ENCODE peak calls at places on chromosomes 11 and 22, in five cellular contexts. One of them, this sample, is unnamed.

GRCh38 chr22:44391481-44392445 is 79.0 kb upstream of the SHISAL1 start:
- DNase-seq in NCI-H748 treated with DMSO at 0.1 percent for 48 hours: no peak
- DNase-seq in iPS-NIHi11: peak
- DNase-seq in GM20000: no peak
- DNase-seq in posterior cingulate gyrus: no peak
- DNase-seq in this sample: no peak

GRCh38 chr11:70271635-70271953 is 1.1 kb downstream of the PPFIA1 start:
- DNase-seq in iPS-NIHi11: no peak
- DNase-seq in NCI-H748 treated with DMSO at 0.1 percent for 48 hours: no peak
- DNase-seq in posterior cingulate gyrus: no peak
- DNase-seq in GM20000: no peak
- DNase-seq in this sample: no peak

GRCh38 chr11:72391638-72392423 is 42.5 kb downstream of the CLPB start:
- DNase-seq in NCI-H748 treated with DMSO at 0.1 percent for 48 hours: no peak
- DNase-seq in iPS-NIHi11: no peak
- DNase-seq in GM20000: peak
- DNase-seq in posterior cingulate gyrus: no peak
- DNase-seq in this sample: no peak

GRCh38 chr11:93490996-93491618 is 52.1 kb downstream of the SMCO4 start:
- DNase-seq in NCI-H748 treated with DMSO at 0.1 percent for 48 hours: no peak
- DNase-seq in posterior cingulate gyrus: no peak
- DNase-seq in GM20000: no peak
- DNase-seq in iPS-NIHi11: peak
- DNase-seq in this sample: no peak

GRCh38 chr11:27139742-27140141 is 99.1 kb downstream of the BBOX1 start:
- DNase-seq in NCI-H748 treated with DMSO at 0.1 percent for 48 hours: no peak
- DNase-seq in GM20000: no peak
- DNase-seq in posterior cingulate gyrus: no peak
- DNase-seq in iPS-NIHi11: no peak
- DNase-seq in this sample: no peak

GRCh38 chr11:45934580-45935318 is 12.3 kb downstream of the LARGE2 start:
- DNase-seq in posterior cingulate gyrus: no peak
- DNase-seq in GM20000: no peak
- DNase-seq in NCI-H748 treated with DMSO at 0.1 percent for 48 hours: no peak
- DNase-seq in iPS-NIHi11: no peak
- DNase-seq in this sample: no peak

GRCh38 chr11:86143429-86144030 is 74.6 kb upstream of the PICALM start:
- DNase-seq in iPS-NIHi11: no peak
- DNase-seq in posterior cingulate gyrus: no peak
- DNase-seq in NCI-H748 treated with DMSO at 0.1 percent for 48 hours: no peak
- DNase-seq in GM20000: no peak
- DNase-seq in this sample: no peak

GRCh38 chr11:126585388-126586302 is 230.2 kb downstream of the ST3GAL4 start:
- DNase-seq in NCI-H748 treated with DMSO at 0.1 percent for 48 hours: peak
- DNase-seq in iPS-NIHi11: peak
- DNase-seq in posterior cingulate gyrus: no peak
- DNase-seq in GM20000: no peak
- DNase-seq in this sample: peak

GRCh38 chr22:50436134-50436830 is 38.6 kb downstream of the SBF1 start:
- DNase-seq in posterior cingulate gyrus: no peak
- DNase-seq in NCI-H748 treated with DMSO at 0.1 percent for 48 hours: no peak
- DNase-seq in GM20000: no peak
- DNase-seq in iPS-NIHi11: no peak
- DNase-seq in this sample: no peak

GRCh38 chr11:93017821-93018690 is 48.6 kb downstream of the MTNR1B start:
- DNase-seq in iPS-NIHi11: no peak
- DNase-seq in posterior cingulate gyrus: no peak
- DNase-seq in NCI-H748 treated with DMSO at 0.1 percent for 48 hours: no peak
- DNase-seq in GM20000: no peak
- DNase-seq in this sample: peak

GRCh38 chr11:83249972-83250593 is 36.1 kb downstream of the CCDC90B start:
- DNase-seq in iPS-NIHi11: peak
- DNase-seq in GM20000: peak
- DNase-seq in NCI-H748 treated with DMSO at 0.1 percent for 48 hours: peak
- DNase-seq in posterior cingulate gyrus: no peak
- DNase-seq in this sample: no peak

GRCh38 chr11:115340874-115341273 is 163.3 kb downstream of the CADM1 start:
- DNase-seq in GM20000: no peak
- DNase-seq in NCI-H748 treated with DMSO at 0.1 percent for 48 hours: no peak
- DNase-seq in iPS-NIHi11: no peak
- DNase-seq in posterior cingulate gyrus: no peak
- DNase-seq in this sample: no peak

GRCh38 chr11:9568854-9569587 is 4.4 kb upstream of the WEE1 start:
- DNase-seq in posterior cingulate gyrus: no peak
- DNase-seq in NCI-H748 treated with DMSO at 0.1 percent for 48 hours: peak
- DNase-seq in GM20000: peak
- DNase-seq in iPS-NIHi11: peak
- DNase-seq in this sample: no peak

GRCh38 chr11:102196816-102197215 is 86.6 kb downstream of the YAP1 start:
- DNase-seq in GM20000: no peak
- DNase-seq in NCI-H748 treated with DMSO at 0.1 percent for 48 hours: no peak
- DNase-seq in iPS-NIHi11: no peak
- DNase-seq in posterior cingulate gyrus: no peak
- DNase-seq in this sample: no peak

GRCh38 chr22:46561435-46561905 is 24.1 kb upstream of the CELSR1 start:
- DNase-seq in posterior cingulate gyrus: no peak
- DNase-seq in NCI-H748 treated with DMSO at 0.1 percent for 48 hours: no peak
- DNase-seq in GM20000: peak
- DNase-seq in iPS-NIHi11: peak
- DNase-seq in this sample: no peak

GRCh38 chr22:30822216-30823014 is 127.7 kb downstream of the OSBP2 start:
- DNase-seq in iPS-NIHi11: peak
- DNase-seq in GM20000: no peak
- DNase-seq in posterior cingulate gyrus: peak
- DNase-seq in NCI-H748 treated with DMSO at 0.1 percent for 48 hours: no peak
- DNase-seq in this sample: no peak

GRCh38 chr22:23829845-23830372 is 8.9 kb downstream of the DERL3 start:
- DNase-seq in posterior cingulate gyrus: no peak
- DNase-seq in iPS-NIHi11: no peak
- DNase-seq in GM20000: no peak
- DNase-seq in NCI-H748 treated with DMSO at 0.1 percent for 48 hours: no peak
- DNase-seq in this sample: no peak

GRCh38 chr11:19595840-19596751 is 116.5 kb upstream of the NAV2 start:
- DNase-seq in NCI-H748 treated with DMSO at 0.1 percent for 48 hours: no peak
- DNase-seq in GM20000: no peak
- DNase-seq in iPS-NIHi11: no peak
- DNase-seq in posterior cingulate gyrus: peak
- DNase-seq in this sample: peak

GRCh38 chr11:406796-407650 is 7.8 kb downstream of the SIGIRR start:
- DNase-seq in NCI-H748 treated with DMSO at 0.1 percent for 48 hours: no peak
- DNase-seq in iPS-NIHi11: peak
- DNase-seq in GM20000: peak
- DNase-seq in posterior cingulate gyrus: peak
- DNase-seq in this sample: peak

GRCh38 chr11:72321381-72321996 is 77.5 kb upstream of the PHOX2A start:
- DNase-seq in iPS-NIHi11: no peak
- DNase-seq in NCI-H748 treated with DMSO at 0.1 percent for 48 hours: no peak
- DNase-seq in posterior cingulate gyrus: no peak
- DNase-seq in GM20000: no peak
- DNase-seq in this sample: no peak

GRCh38 chr11:36110698-36111410 is 167.0 kb downstream of the LDLRAD3 start:
- DNase-seq in iPS-NIHi11: no peak
- DNase-seq in posterior cingulate gyrus: no peak
- DNase-seq in NCI-H748 treated with DMSO at 0.1 percent for 48 hours: no peak
- DNase-seq in GM20000: no peak
- DNase-seq in this sample: no peak

GRCh38 chr22:43376765-43377485 is 33.8 kb upstream of the SCUBE1 start:
- DNase-seq in posterior cingulate gyrus: no peak
- DNase-seq in NCI-H748 treated with DMSO at 0.1 percent for 48 hours: no peak
- DNase-seq in GM20000: no peak
- DNase-seq in iPS-NIHi11: no peak
- DNase-seq in this sample: no peak

GRCh38 chr11:61482513-61482912 is 26.0 kb upstream of the LRRC10B start:
- DNase-seq in GM20000: peak
- DNase-seq in posterior cingulate gyrus: no peak
- DNase-seq in NCI-H748 treated with DMSO at 0.1 percent for 48 hours: no peak
- DNase-seq in iPS-NIHi11: peak
- DNase-seq in this sample: no peak

GRCh38 chr11:118791961-118792578 is 1.1 kb upstream of the DDX6 start:
- DNase-seq in posterior cingulate gyrus: peak
- DNase-seq in GM20000: peak
- DNase-seq in iPS-NIHi11: peak
- DNase-seq in NCI-H748 treated with DMSO at 0.1 percent for 48 hours: no peak
- DNase-seq in this sample: no peak

GRCh38 chr11:126083829-126084607 is 21.4 kb upstream of the CDON start:
- DNase-seq in iPS-NIHi11: no peak
- DNase-seq in NCI-H748 treated with DMSO at 0.1 percent for 48 hours: no peak
- DNase-seq in GM20000: no peak
- DNase-seq in posterior cingulate gyrus: no peak
- DNase-seq in this sample: no peak

GRCh38 chr22:46355369-46355995 is 20.0 kb downstream of the TRMU start:
- DNase-seq in iPS-NIHi11: peak
- DNase-seq in GM20000: peak
- DNase-seq in posterior cingulate gyrus: peak
- DNase-seq in NCI-H748 treated with DMSO at 0.1 percent for 48 hours: no peak
- DNase-seq in this sample: peak

GRCh38 chr11:93236741-93237675 is 39.2 kb upstream of the SLC36A4 start:
- DNase-seq in posterior cingulate gyrus: no peak
- DNase-seq in iPS-NIHi11: peak
- DNase-seq in NCI-H748 treated with DMSO at 0.1 percent for 48 hours: no peak
- DNase-seq in GM20000: no peak
- DNase-seq in this sample: peak

GRCh38 chr22:27474711-27475547 is 326.6 kb downstream of the MN1 start:
- DNase-seq in GM20000: no peak
- DNase-seq in iPS-NIHi11: peak
- DNase-seq in posterior cingulate gyrus: no peak
- DNase-seq in NCI-H748 treated with DMSO at 0.1 percent for 48 hours: no peak
- DNase-seq in this sample: peak

GRCh38 chr11:126336646-126337045 is 18.8 kb upstream of the ST3GAL4 start:
- DNase-seq in posterior cingulate gyrus: no peak
- DNase-seq in iPS-NIHi11: no peak
- DNase-seq in GM20000: no peak
- DNase-seq in NCI-H748 treated with DMSO at 0.1 percent for 48 hours: no peak
- DNase-seq in this sample: no peak

GRCh38 chr11:20933086-20933485 is 263.7 kb downstream of the NELL1 start:
- DNase-seq in GM20000: no peak
- DNase-seq in NCI-H748 treated with DMSO at 0.1 percent for 48 hours: no peak
- DNase-seq in posterior cingulate gyrus: no peak
- DNase-seq in iPS-NIHi11: no peak
- DNase-seq in this sample: no peak

GRCh38 chr11:10327254-10327653 is 22.4 kb downstream of the ADM start:
- DNase-seq in NCI-H748 treated with DMSO at 0.1 percent for 48 hours: no peak
- DNase-seq in iPS-NIHi11: no peak
- DNase-seq in posterior cingulate gyrus: no peak
- DNase-seq in GM20000: no peak
- DNase-seq in this sample: no peak

GRCh38 chr22:37498289-37498909 is 12.2 kb upstream of the MFNG start:
- DNase-seq in iPS-NIHi11: peak
- DNase-seq in GM20000: peak
- DNase-seq in posterior cingulate gyrus: no peak
- DNase-seq in NCI-H748 treated with DMSO at 0.1 percent for 48 hours: no peak
- DNase-seq in this sample: no peak

GRCh38 chr11:57396744-57397143 is 6.3 kb upstream of the PRG2 start:
- DNase-seq in iPS-NIHi11: no peak
- DNase-seq in GM20000: no peak
- DNase-seq in posterior cingulate gyrus: no peak
- DNase-seq in NCI-H748 treated with DMSO at 0.1 percent for 48 hours: no peak
- DNase-seq in this sample: no peak

GRCh38 chr22:32745251-32745995 is 56.1 kb upstream of the TIMP3 start:
- DNase-seq in iPS-NIHi11: peak
- DNase-seq in GM20000: no peak
- DNase-seq in posterior cingulate gyrus: no peak
- DNase-seq in NCI-H748 treated with DMSO at 0.1 percent for 48 hours: no peak
- DNase-seq in this sample: no peak

GRCh38 chr22:19755722-19756287 is 4.8 kb upstream of the TBX1 start:
- DNase-seq in GM20000: peak
- DNase-seq in NCI-H748 treated with DMSO at 0.1 percent for 48 hours: no peak
- DNase-seq in iPS-NIHi11: no peak
- DNase-seq in posterior cingulate gyrus: no peak
- DNase-seq in this sample: no peak

GRCh38 chr22:26756675-26757293 is 99.4 kb downstream of the MIAT start:
- DNase-seq in posterior cingulate gyrus: peak
- DNase-seq in GM20000: peak
- DNase-seq in NCI-H748 treated with DMSO at 0.1 percent for 48 hours: no peak
- DNase-seq in iPS-NIHi11: peak
- DNase-seq in this sample: peak

GRCh38 chr11:69312418-69313399 is 18.8 kb downstream of the MYEOV start:
- DNase-seq in posterior cingulate gyrus: no peak
- DNase-seq in GM20000: no peak
- DNase-seq in iPS-NIHi11: no peak
- DNase-seq in NCI-H748 treated with DMSO at 0.1 percent for 48 hours: no peak
- DNase-seq in this sample: no peak

GRCh38 chr11:132627981-132628380 is 904.3 kb downstream of the OPCML start:
- DNase-seq in iPS-NIHi11: no peak
- DNase-seq in GM20000: no peak
- DNase-seq in posterior cingulate gyrus: no peak
- DNase-seq in NCI-H748 treated with DMSO at 0.1 percent for 48 hours: no peak
- DNase-seq in this sample: no peak

GRCh38 chr11:113553905-113554304 is 78.7 kb upstream of the DRD2 start:
- DNase-seq in iPS-NIHi11: no peak
- DNase-seq in posterior cingulate gyrus: no peak
- DNase-seq in GM20000: no peak
- DNase-seq in NCI-H748 treated with DMSO at 0.1 percent for 48 hours: no peak
- DNase-seq in this sample: no peak

GRCh38 chr22:48223488-48224190 is 1461.2 kb downstream of the TBC1D22A start:
- DNase-seq in iPS-NIHi11: no peak
- DNase-seq in NCI-H748 treated with DMSO at 0.1 percent for 48 hours: no peak
- DNase-seq in GM20000: no peak
- DNase-seq in posterior cingulate gyrus: no peak
- DNase-seq in this sample: no peak

This sample was measured in adrenal gland.